ENCODE peak calls at places on chromosomes 7 and 10, in five cellular contexts. One of them, this sample, is unnamed.

GRCh38 chr7:5634107-5634950 is 147.1 kb downstream of the RNF216 start:
- DNase-seq in psoas muscle: peak
- DNase-seq in neural progenitor cell: peak
- DNase-seq in stimulated activated CD8-positive, alpha-beta memory T cell treated with anti-CD3 and anti-CD28 coated beads, Interleukin-7, amount 100 ng/mL, for 24 hours: no peak
- DNase-seq in upper lobe of left lung: no peak
- DNase-seq in this sample: no peak

GRCh38 chr10:86958109-86958830 is at the start of gene SNCG:
- DNase-seq in upper lobe of left lung: peak
- DNase-seq in neural progenitor cell: no peak
- DNase-seq in stimulated activated CD8-positive, alpha-beta memory T cell treated with anti-CD3 and anti-CD28 coated beads, Interleukin-7, amount 100 ng/mL, for 24 hours: no peak
- DNase-seq in psoas muscle: peak
- DNase-seq in this sample: no peak

GRCh38 chr10:77080361-77081027 is 557.1 kb downstream of the KCNMA1 start:
- DNase-seq in upper lobe of left lung: no peak
- DNase-seq in psoas muscle: no peak
- DNase-seq in stimulated activated CD8-positive, alpha-beta memory T cell treated with anti-CD3 and anti-CD28 coated beads, Interleukin-7, amount 100 ng/mL, for 24 hours: no peak
- DNase-seq in neural progenitor cell: no peak
- DNase-seq in this sample: no peak

GRCh38 chr7:38398725-38399321 is 125.4 kb upstream of the TARP start:
- DNase-seq in upper lobe of left lung: no peak
- DNase-seq in psoas muscle: peak
- DNase-seq in stimulated activated CD8-positive, alpha-beta memory T cell treated with anti-CD3 and anti-CD28 coated beads, Interleukin-7, amount 100 ng/mL, for 24 hours: peak
- DNase-seq in neural progenitor cell: peak
- DNase-seq in this sample: no peak

GRCh38 chr10:6562221-6562620 is 17.9 kb downstream of the PRKCQ start:
- DNase-seq in upper lobe of left lung: no peak
- DNase-seq in neural progenitor cell: no peak
- DNase-seq in stimulated activated CD8-positive, alpha-beta memory T cell treated with anti-CD3 and anti-CD28 coated beads, Interleukin-7, amount 100 ng/mL, for 24 hours: no peak
- DNase-seq in psoas muscle: no peak
- DNase-seq in this sample: no peak

GRCh38 chr7:30682131-30683083 is at the start of gene CRHR2:
- DNase-seq in stimulated activated CD8-positive, alpha-beta memory T cell treated with anti-CD3 and anti-CD28 coated beads, Interleukin-7, amount 100 ng/mL, for 24 hours: no peak
- DNase-seq in neural progenitor cell: peak
- DNase-seq in upper lobe of left lung: peak
- DNase-seq in psoas muscle: no peak
- DNase-seq in this sample: no peak

GRCh38 chr10:5563991-5564536 is 39.3 kb downstream of the CALML3 start:
- DNase-seq in stimulated activated CD8-positive, alpha-beta memory T cell treated with anti-CD3 and anti-CD28 coated beads, Interleukin-7, amount 100 ng/mL, for 24 hours: no peak
- DNase-seq in neural progenitor cell: no peak
- DNase-seq in psoas muscle: peak
- DNase-seq in upper lobe of left lung: no peak
- DNase-seq in this sample: no peak

GRCh38 chr7:124667312-124667711 is 98.3 kb downstream of the GPR37 start:
- DNase-seq in upper lobe of left lung: no peak
- DNase-seq in neural progenitor cell: no peak
- DNase-seq in psoas muscle: no peak
- DNase-seq in stimulated activated CD8-positive, alpha-beta memory T cell treated with anti-CD3 and anti-CD28 coated beads, Interleukin-7, amount 100 ng/mL, for 24 hours: no peak
- DNase-seq in this sample: no peak

GRCh38 chr10:93115661-93116383 is 42.1 kb downstream of the CYP26A1 start:
- DNase-seq in upper lobe of left lung: no peak
- DNase-seq in neural progenitor cell: peak
- DNase-seq in psoas muscle: peak
- DNase-seq in stimulated activated CD8-positive, alpha-beta memory T cell treated with anti-CD3 and anti-CD28 coated beads, Interleukin-7, amount 100 ng/mL, for 24 hours: peak
- DNase-seq in this sample: peak

GRCh38 chr10:12699756-12700556 is 301.6 kb downstream of the CCDC3 start:
- DNase-seq in psoas muscle: no peak
- DNase-seq in neural progenitor cell: no peak
- DNase-seq in upper lobe of left lung: no peak
- DNase-seq in stimulated activated CD8-positive, alpha-beta memory T cell treated with anti-CD3 and anti-CD28 coated beads, Interleukin-7, amount 100 ng/mL, for 24 hours: no peak
- DNase-seq in this sample: no peak

GRCh38 chr7:130142654-130143333 is 62.4 kb downstream of the TMEM209 start:
- DNase-seq in psoas muscle: no peak
- DNase-seq in stimulated activated CD8-positive, alpha-beta memory T cell treated with anti-CD3 and anti-CD28 coated beads, Interleukin-7, amount 100 ng/mL, for 24 hours: no peak
- DNase-seq in upper lobe of left lung: no peak
- DNase-seq in neural progenitor cell: no peak
- DNase-seq in this sample: no peak

GRCh38 chr10:25308278-25308677 is 133.5 kb downstream of the GPR158 start:
- DNase-seq in psoas muscle: no peak
- DNase-seq in stimulated activated CD8-positive, alpha-beta memory T cell treated with anti-CD3 and anti-CD28 coated beads, Interleukin-7, amount 100 ng/mL, for 24 hours: no peak
- DNase-seq in neural progenitor cell: no peak
- DNase-seq in upper lobe of left lung: no peak
- DNase-seq in this sample: no peak

GRCh38 chr7:70354409-70355169 is 756.3 kb downstream of the AUTS2 start:
- DNase-seq in neural progenitor cell: no peak
- DNase-seq in psoas muscle: no peak
- DNase-seq in stimulated activated CD8-positive, alpha-beta memory T cell treated with anti-CD3 and anti-CD28 coated beads, Interleukin-7, amount 100 ng/mL, for 24 hours: no peak
- DNase-seq in upper lobe of left lung: no peak
- DNase-seq in this sample: no peak

GRCh38 chr7:135938563-135938962 is 38.6 kb downstream of the MTPN start:
- DNase-seq in upper lobe of left lung: no peak
- DNase-seq in psoas muscle: no peak
- DNase-seq in stimulated activated CD8-positive, alpha-beta memory T cell treated with anti-CD3 and anti-CD28 coated beads, Interleukin-7, amount 100 ng/mL, for 24 hours: no peak
- DNase-seq in neural progenitor cell: no peak
- DNase-seq in this sample: no peak

GRCh38 chr7:53596230-53596629 is 560.8 kb downstream of the POM121L12 start:
- DNase-seq in psoas muscle: no peak
- DNase-seq in stimulated activated CD8-positive, alpha-beta memory T cell treated with anti-CD3 and anti-CD28 coated beads, Interleukin-7, amount 100 ng/mL, for 24 hours: no peak
- DNase-seq in upper lobe of left lung: no peak
- DNase-seq in neural progenitor cell: no peak
- DNase-seq in this sample: peak

GRCh38 chr7:25839084-25839769 is 312.8 kb upstream of the NFE2L3 start:
- DNase-seq in neural progenitor cell: no peak
- DNase-seq in psoas muscle: no peak
- DNase-seq in stimulated activated CD8-positive, alpha-beta memory T cell treated with anti-CD3 and anti-CD28 coated beads, Interleukin-7, amount 100 ng/mL, for 24 hours: no peak
- DNase-seq in upper lobe of left lung: no peak
- DNase-seq in this sample: no peak

GRCh38 chr7:35800718-35801391 is at the start of gene SEPTIN7:
- DNase-seq in stimulated activated CD8-positive, alpha-beta memory T cell treated with anti-CD3 and anti-CD28 coated beads, Interleukin-7, amount 100 ng/mL, for 24 hours: peak
- DNase-seq in neural progenitor cell: peak
- DNase-seq in upper lobe of left lung: peak
- DNase-seq in psoas muscle: peak
- DNase-seq in this sample: peak

GRCh38 chr10:61733358-61733940 is 70.7 kb downstream of the CABCOCO1 start:
- DNase-seq in neural progenitor cell: peak
- DNase-seq in upper lobe of left lung: no peak
- DNase-seq in psoas muscle: no peak
- DNase-seq in stimulated activated CD8-positive, alpha-beta memory T cell treated with anti-CD3 and anti-CD28 coated beads, Interleukin-7, amount 100 ng/mL, for 24 hours: no peak
- DNase-seq in this sample: no peak

GRCh38 chr10:76195990-76196389 is 764.6 kb downstream of the LRMDA start:
- DNase-seq in stimulated activated CD8-positive, alpha-beta memory T cell treated with anti-CD3 and anti-CD28 coated beads, Interleukin-7, amount 100 ng/mL, for 24 hours: no peak
- DNase-seq in upper lobe of left lung: no peak
- DNase-seq in psoas muscle: no peak
- DNase-seq in neural progenitor cell: no peak
- DNase-seq in this sample: no peak

GRCh38 chr10:112919721-112920120 is 30.3 kb upstream of the TCF7L2 start:
- DNase-seq in stimulated activated CD8-positive, alpha-beta memory T cell treated with anti-CD3 and anti-CD28 coated beads, Interleukin-7, amount 100 ng/mL, for 24 hours: no peak
- DNase-seq in upper lobe of left lung: no peak
- DNase-seq in neural progenitor cell: no peak
- DNase-seq in psoas muscle: no peak
- DNase-seq in this sample: no peak

GRCh38 chr10:123564631-123565030 is 101.5 kb upstream of the GPR26 start:
- DNase-seq in stimulated activated CD8-positive, alpha-beta memory T cell treated with anti-CD3 and anti-CD28 coated beads, Interleukin-7, amount 100 ng/mL, for 24 hours: no peak
- DNase-seq in upper lobe of left lung: no peak
- DNase-seq in psoas muscle: no peak
- DNase-seq in neural progenitor cell: no peak
- DNase-seq in this sample: no peak

This sample was measured in CMK.